ENCODE peak calls at places on chromosomes 7 and 10, in seven cellular contexts. W, H, O, E, Z, Q and N are unnamed samples. For H3K4me1, the result is how much of the 10 kb centered on the place peaks cover.

GRCh38 chr7:7662527-7662926 is 22.0 kb downstream of the UMAD1 start:
- DNase-seq in W (no peak), H (no peak), O (no peak), E (no peak), Z (no peak), Q (no peak), N (no peak)

GRCh38 chr10:17383801-17384445 is 70.5 kb downstream of the ST8SIA6 start:
- DNase-seq in W (no peak), H (no peak), O (no peak), E (no peak), Z (no peak), Q (no peak), N (no peak)

GRCh38 chr7:366171-366916 is 76.4 kb downstream of the FOXL3 start:
- DNase-seq in W (no peak), H (no peak), O (peak), E (no peak), Z (no peak), Q (no peak), N (no peak)

GRCh38 chr10:69403519-69403918 is 13.2 kb downstream of the TACR2 start:
- DNase-seq in W (no peak), H (no peak), O (no peak), E (no peak), Z (no peak), Q (no peak), N (no peak)

GRCh38 chr10:71982269-71983178 is 18.3 kb downstream of the CHST3 start:
- DNase-seq in W (no peak), H (no peak), O (no peak), E (no peak), Z (no peak), Q (no peak), N (no peak)

GRCh38 chr10:79292789-79293746 is 54.2 kb upstream of the PPIF start:
- DNase-seq in W (no peak), H (no peak), O (no peak), E (no peak), Z (no peak), Q (no peak), N (peak)

GRCh38 chr10:120415709-120416330 is 41.2 kb upstream of the PLPP4 start:
- DNase-seq in W (no peak), H (no peak), O (no peak), E (no peak), Z (no peak), Q (no peak), N (no peak)

GRCh38 chr10:27714349-27714748 is 31.3 kb downstream of the MKX start:
- DNase-seq in W (no peak), H (no peak), O (no peak), E (no peak), Z (no peak), Q (no peak), N (no peak)

GRCh38 chr10:42962902-42963231 is 114.0 kb upstream of the RET start:
- DNase-seq in W (no peak), H (no peak), O (peak), E (no peak), Z (no peak), Q (no peak), N (no peak)

GRCh38 chr10:107548301-107548700 is 383.8 kb upstream of the SORCS1 start:
- DNase-seq in W (no peak), H (no peak), O (no peak), E (no peak), Z (no peak), Q (no peak), N (no peak)

GRCh38 chr10:89062861-89063260 is 72.3 kb downstream of the FAS start:
- DNase-seq in W (no peak), H (no peak), O (no peak), E (no peak), Z (no peak), Q (no peak), N (no peak)

GRCh38 chr10:133000648-133001047 is 58.3 kb upstream of the CFAP46 start:
- DNase-seq in W (no peak), H (no peak), O (no peak), E (no peak), Z (no peak), Q (no peak), N (no peak)

GRCh38 chr10:128938488-128938887 is 528.6 kb upstream of the MGMT start:
- DNase-seq in W (no peak), H (no peak), O (no peak), E (no peak), Z (no peak), Q (no peak), N (no peak)

GRCh38 chr10:71392791-71393781 is 3.6 kb upstream of the CDH23 start:
- DNase-seq in W (no peak), H (no peak), O (peak), E (no peak), Z (no peak), Q (no peak), N (no peak)

GRCh38 chr10:89555688-89556445 is 20.5 kb upstream of the SLC16A12 start:
- DNase-seq in W (no peak), H (no peak), O (no peak), E (no peak), Z (no peak), Q (no peak), N (no peak)

GRCh38 chr7:13880789-13881188 is 108.7 kb downstream of the ETV1 start:
- DNase-seq in W (no peak), H (no peak), O (no peak), E (no peak), Z (no peak), Q (no peak), N (no peak)

GRCh38 chr10:396535-397220 is 261.4 kb downstream of the ZMYND11 start:
- DNase-seq in W (no peak), H (no peak), O (no peak), E (no peak), Z (no peak), Q (no peak), N (no peak)

GRCh38 chr10:992523-993340 is 4.5 kb downstream of the GTPBP4 start:
- DNase-seq in W (no peak), H (no peak), O (no peak), E (no peak), Z (peak), Q (no peak), N (no peak)

GRCh38 chr10:71970331-71970730 is 6.1 kb downstream of the CHST3 start:
- DNase-seq in W (no peak), H (no peak), O (peak), E (peak), Z (no peak), Q (peak), N (no peak)

GRCh38 chr7:144384071-144384470 is 19.4 kb downstream of the NOBOX start:
- DNase-seq in W (no peak), H (no peak), O (no peak), E (no peak), Z (peak), Q (peak), N (no peak)

GRCh38 chr7:36265720-36266119 is 112.7 kb downstream of the EEPD1 start:
- DNase-seq in W (no peak), H (no peak), O (no peak), E (no peak), Z (no peak), Q (no peak), N (no peak)
- H3K4me1 ChIP-seq in W (under half), H (half or more), O (under half), E (under half), Z (under half), Q (under half), N (under half)

GRCh38 chr10:4079796-4080195 is 294.8 kb upstream of the KLF6 start:
- DNase-seq in W (no peak), H (no peak), O (no peak), E (no peak), Z (no peak), Q (no peak), N (no peak)
- H3K4me3 ChIP-seq in W (no peak), H (no peak), O (no peak), E (no peak), Z (no peak), Q (no peak), N (no peak)

GRCh38 chr10:35466661-35467060 is 130.4 kb downstream of the CCNY start:
- DNase-seq in W (no peak), H (no peak), O (no peak), E (no peak), Z (no peak), Q (no peak), N (no peak)
- H3K4me1 ChIP-seq in W (half or more), H (under half), O (under half), E (under half), Z (under half), Q (under half), N (under half)

GRCh38 chr10:6647811-6648526 is 67.9 kb upstream of the PRKCQ start:
- DNase-seq in W (peak), H (no peak), O (peak), E (no peak), Z (no peak), Q (peak), N (peak)

GRCh38 chr10:6650580-6650979 is 70.5 kb upstream of the PRKCQ start:
- DNase-seq in W (no peak), H (no peak), O (no peak), E (no peak), Z (no peak), Q (no peak), N (no peak)

GRCh38 chr10:6649903-6650302 is 69.8 kb upstream of the PRKCQ start:
- DNase-seq in W (no peak), H (no peak), O (no peak), E (no peak), Z (no peak), Q (no peak), N (no peak)

GRCh38 chr10:6643962-6644361 is 63.9 kb upstream of the PRKCQ start:
- DNase-seq in W (no peak), H (no peak), O (no peak), E (no peak), Z (no peak), Q (no peak), N (no peak)

GRCh38 chr10:6649107-6649720 is 69.1 kb upstream of the PRKCQ start:
- DNase-seq in W (no peak), H (no peak), O (no peak), E (no peak), Z (no peak), Q (no peak), N (no peak)
- H3K4me3 ChIP-seq in W (no peak), H (no peak), O (no peak), E (no peak), Z (no peak), Q (no peak), N (no peak)

GRCh38 chr10:31419394-31420063 is 100.5 kb downstream of the ZEB1 start:
- DNase-seq in W (no peak), H (no peak), O (no peak), E (no peak), Z (no peak), Q (no peak), N (no peak)

GRCh38 chr10:31421322-31421721 is 102.3 kb downstream of the ZEB1 start:
- DNase-seq in W (no peak), H (no peak), O (no peak), E (no peak), Z (no peak), Q (no peak), N (no peak)

GRCh38 chr10:31426425-31426824 is 107.4 kb downstream of the ZEB1 start:
- DNase-seq in W (no peak), H (peak), O (no peak), E (no peak), Z (no peak), Q (no peak), N (no peak)

GRCh38 chr10:31424473-31424872 is 105.5 kb downstream of the ZEB1 start:
- DNase-seq in W (no peak), H (no peak), O (no peak), E (no peak), Z (no peak), Q (no peak), N (no peak)

GRCh38 chr10:31422634-31423033 is 103.6 kb downstream of the ZEB1 start:
- DNase-seq in W (no peak), H (no peak), O (no peak), E (no peak), Z (no peak), Q (no peak), N (no peak)
- H3K4me1 ChIP-seq in W (under half), H (under half), O (under half), E (under half), Z (under half), Q (under half), N (under half)

DNA sequence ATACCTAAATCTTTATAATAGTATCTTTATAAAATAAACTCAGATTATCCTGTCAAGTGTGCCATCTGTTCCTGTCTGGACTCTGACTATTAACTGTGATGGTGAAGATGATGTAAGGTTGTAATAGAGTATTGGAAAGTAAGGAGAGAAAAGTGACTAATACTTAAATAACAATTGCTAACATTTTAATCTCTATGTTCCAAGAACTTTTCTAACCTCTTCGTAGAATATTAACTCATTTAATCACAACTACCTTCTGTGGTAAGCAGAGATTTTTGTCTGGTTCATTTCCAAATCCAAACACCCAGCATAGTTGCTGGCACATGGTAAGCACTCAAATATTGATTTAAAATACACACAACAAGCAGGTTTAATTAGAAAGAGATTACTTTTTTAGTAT is 2.5 kb downstream of the TNPO3 start:
- DNase-seq in W (no peak), H (no peak), O (no peak), E (no peak), Z (no peak), Q (no peak), N (no peak)
- H3K4me3 ChIP-seq in W (no peak), H (peak), O (no peak), E (no peak), Z (peak), Q (no peak), N (no peak)

GRCh38 chr10:114485695-114486400 is 81.5 kb upstream of the AFAP1L2 start:
- DNase-seq in W (no peak), H (no peak), O (no peak), E (no peak), Z (no peak), Q (no peak), N (no peak)

GRCh38 chr10:114483575-114483974 is 79.3 kb upstream of the AFAP1L2 start:
- DNase-seq in W (no peak), H (no peak), O (no peak), E (no peak), Z (no peak), Q (no peak), N (no peak)

GRCh38 chr10:114482480-114482879 is 78.2 kb upstream of the AFAP1L2 start:
- DNase-seq in W (no peak), H (no peak), O (no peak), E (no peak), Z (no peak), Q (no peak), N (no peak)

GRCh38 chr10:114481055-114481454 is 76.8 kb upstream of the AFAP1L2 start:
- DNase-seq in W (no peak), H (no peak), O (no peak), E (no peak), Z (no peak), Q (no peak), N (no peak)

DNA sequence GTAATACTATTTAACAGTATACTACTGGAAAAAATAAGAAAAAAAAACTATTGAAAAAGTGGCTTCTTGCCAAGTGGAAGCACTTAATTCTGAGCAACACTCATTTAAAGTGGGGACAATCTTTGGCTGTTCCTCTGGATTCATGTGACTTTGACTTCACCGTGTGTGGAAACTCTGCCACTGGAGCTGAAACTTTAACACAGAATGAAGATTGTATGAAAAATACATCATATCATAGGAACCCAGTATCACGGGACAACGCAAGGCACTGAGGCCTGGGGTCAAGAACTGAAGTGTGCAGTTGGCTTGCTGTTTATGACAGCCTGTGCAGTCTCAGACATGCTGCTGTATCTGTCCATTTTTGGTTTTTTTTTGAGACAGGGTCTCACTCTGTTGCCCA is 78.6 kb upstream of the AFAP1L2 start:
- DNase-seq in W (no peak), H (no peak), O (no peak), E (no peak), Z (no peak), Q (no peak), N (peak)
- H3K4me1 ChIP-seq in W (under half), H (under half), O (under half), E (under half), Z (under half), Q (under half), N (under half)

GRCh38 chr7:150799156-150799555 is 1.0 kb downstream of the TMEM176B start:
- DNase-seq in W (no peak), H (no peak), O (no peak), E (no peak), Z (no peak), Q (no peak), N (no peak)

GRCh38 chr7:150801946-150802771 is 1.6 kb downstream of the TMEM176A start:
- DNase-seq in W (no peak), H (no peak), O (no peak), E (no peak), Z (no peak), Q (peak), N (no peak)

GRCh38 chr7:150799741-150800575 is at the start of gene TMEM176B:
- DNase-seq in W (no peak), H (no peak), O (no peak), E (no peak), Z (no peak), Q (peak), N (no peak)

GRCh38 chr7:150801242-150801945 is 825 bp downstream of the TMEM176A start:
- DNase-seq in W (no peak), H (no peak), O (no peak), E (no peak), Z (no peak), Q (no peak), N (peak)

DNA sequence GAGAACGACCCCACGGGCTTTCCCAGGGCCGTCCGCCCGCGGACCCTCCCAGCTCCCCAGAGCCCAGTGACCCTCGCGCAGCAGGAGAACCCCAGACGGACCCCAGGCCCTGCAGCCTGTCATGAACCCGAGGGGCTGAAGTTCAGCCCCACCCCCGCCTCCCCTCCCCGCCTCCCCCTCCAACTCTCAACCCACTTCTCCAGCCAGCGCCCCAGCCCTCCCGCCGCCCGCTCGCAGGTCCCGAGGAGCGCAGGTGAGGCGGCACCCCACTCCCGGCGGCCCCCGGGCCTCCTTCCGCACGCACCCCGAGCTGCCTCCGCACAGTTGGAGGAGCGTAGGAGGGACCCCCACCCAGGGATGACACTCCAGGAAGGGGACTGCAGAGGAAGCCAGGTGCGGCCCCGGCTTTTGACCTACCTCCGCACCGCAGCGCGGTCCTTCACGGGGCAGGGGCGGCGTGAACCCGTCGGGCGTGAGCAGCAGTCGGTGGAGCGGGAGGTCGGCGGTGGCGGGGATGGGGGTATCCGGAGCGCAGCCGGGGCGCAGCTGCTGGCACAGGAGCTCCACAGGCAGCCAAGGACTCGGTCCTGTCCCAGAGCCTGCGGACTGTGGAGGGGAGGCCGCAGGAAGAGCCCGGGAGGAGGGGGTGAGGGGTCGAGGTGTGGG is at the start of gene TMEM176A:
- DNase-seq in W (no peak), H (no peak), O (no peak), E (no peak), Z (no peak), Q (peak), N (no peak)
- H3K4me3 ChIP-seq in W (no peak), H (no peak), O (peak), E (peak), Z (no peak), Q (peak), N (peak)